ENCODE peak calls at places on chromosomes 13 and 19, in nine cellular contexts. U is GM23338, C is breast epithelium, J is transverse colon, X is HL-60, M is K562, S is H1, Y is GM12878, T is SK-N-SH. K is an unnamed sample.

GRCh38 chr13:23185542-23185941 is 4.8 kb downstream of the SGCG start:
- DNase-seq in S (no peak), J (no peak), Y (no peak), U (no peak), T (no peak), M (no peak), X (no peak), C (no peak), K (no peak)

GRCh38 chr19:48678201-48678600 is 5.4 kb upstream of the NTN5 start:
- DNase-seq in J (peak; percentile 73), C (no peak), M (peak; percentile 79), Y (no peak), T (no peak), U (no peak), X (no peak), S (no peak), K (no peak)

GRCh38 chr13:59452189-59452588 is 711.5 kb downstream of the DIAPH3 start:
- DNase-seq in X (peak; percentile 20), S (no peak), U (no peak), Y (no peak), J (no peak), T (no peak), C (no peak), M (no peak), K (no peak)

GRCh38 chr19:58268344-58268743 is 10.4 kb upstream of the ZNF8 start:
- DNase-seq in U (no peak), J (no peak), T (no peak), S (no peak), Y (no peak), X (no peak), M (no peak), C (no peak), K (no peak)

GRCh38 chr19:30662211-30662861 is 290.2 kb downstream of the ZNF536 start:
- DNase-seq in U (no peak), J (no peak), Y (no peak), M (no peak), T (no peak), S (no peak), X (no peak), C (no peak), K (no peak)

GRCh38 chr13:110236831-110237261 is 70.1 kb downstream of the COL4A1 start:
- DNase-seq in S (no peak), C (no peak), Y (no peak), J (no peak), U (no peak), T (no peak), X (no peak), M (no peak), K (no peak)

GRCh38 chr13:40940841-40941240 is 78.3 kb downstream of the ELF1 start:
- DNase-seq in T (no peak), U (no peak), S (no peak), Y (no peak), C (no peak), J (no peak), M (no peak), X (no peak), K (no peak)

GRCh38 chr13:66200555-66200954 is 1029.6 kb downstream of the PCDH9 start:
- DNase-seq in Y (no peak), X (no peak), C (no peak), M (no peak), U (no peak), T (no peak), S (no peak), J (no peak), K (no peak)

GRCh38 chr19:58519087-58519354 is 589 bp downstream of the ZBTB45 start:
- DNase-seq in S (no peak), U (peak; percentile 92), T (peak; percentile 88), J (peak; percentile 70), C (peak; percentile 53), Y (no peak), X (peak; percentile 51), M (peak; percentile 81), K (no peak)

GRCh38 chr19:39341720-39342604 is at the start of gene SAMD4B:
- DNase-seq in S (peak; percentile 94), T (peak; percentile 99), C (peak; percentile 98), M (peak; percentile 98), J (peak; percentile 99), U (peak; percentile 98), Y (peak; percentile 87), X (peak; percentile 96), K (peak; percentile 65)

GRCh38 chr19:45976180-45976579 is 2.5 kb upstream of the NOVA2 start:
- DNase-seq in U (peak; percentile 75), X (no peak), Y (no peak), S (no peak), J (no peak), C (no peak), T (no peak), M (no peak), K (no peak)

GRCh38 chr19:43534811-43535761 is 2.1 kb downstream of the ZNF575 start:
- DNase-seq in Y (no peak), S (peak; percentile 76), T (peak; percentile 60), C (peak; percentile 60), J (peak; percentile 64), U (peak; percentile 95), M (peak; percentile 40), X (no peak), K (no peak)

GRCh38 chr13:94345374-94346195 is 133.9 kb downstream of the DCT start:
- DNase-seq in T (peak; percentile 51), S (no peak), C (no peak), Y (no peak), X (no peak), J (no peak), M (no peak), U (no peak), K (peak; percentile 71)

GRCh38 chr13:33743438-33744368 is 74.2 kb upstream of the RFC3 start:
- DNase-seq in T (no peak), M (no peak), J (no peak), Y (peak; percentile 80), C (no peak), U (no peak), X (peak; percentile 56), S (no peak), K (no peak)

GRCh38 chr19:2648099-2648498 is 54.4 kb downstream of the GNG7 start:
- DNase-seq in S (no peak), X (no peak), C (no peak), Y (no peak), U (no peak), M (no peak), T (no peak), J (no peak), K (no peak)

GRCh38 chr19:2650515-2650914 is 52.0 kb downstream of the GNG7 start:
- DNase-seq in Y (no peak), M (no peak), T (no peak), X (no peak), U (no peak), J (no peak), S (no peak), C (no peak), K (no peak)

GRCh38 chr19:2645816-2646215 is 56.7 kb downstream of the GNG7 start:
- DNase-seq in S (no peak), C (no peak), M (no peak), Y (no peak), X (no peak), J (no peak), U (no peak), T (no peak), K (no peak)

GRCh38 chr19:2646866-2647535 is 55.5 kb downstream of the GNG7 start:
- DNase-seq in M (no peak), C (no peak), S (no peak), T (no peak), Y (no peak), J (no peak), X (no peak), U (no peak), K (no peak)

GRCh38 chr19:2648528-2648937 is 54.0 kb downstream of the GNG7 start:
- DNase-seq in T (peak; percentile 93), S (peak; percentile 43), J (peak; percentile 86), C (peak; percentile 75), M (peak; percentile 84), Y (peak; percentile 56), X (no peak), U (peak; percentile 86), K (peak; percentile 37)
- TF ChIP-seq POLR2AphosphoS5 in T (no peak), S (no peak), J (no peak), C (peak; percentile 41), M (no peak), Y (no peak), X (no peak), U (no peak), K (no peak)

DNA sequence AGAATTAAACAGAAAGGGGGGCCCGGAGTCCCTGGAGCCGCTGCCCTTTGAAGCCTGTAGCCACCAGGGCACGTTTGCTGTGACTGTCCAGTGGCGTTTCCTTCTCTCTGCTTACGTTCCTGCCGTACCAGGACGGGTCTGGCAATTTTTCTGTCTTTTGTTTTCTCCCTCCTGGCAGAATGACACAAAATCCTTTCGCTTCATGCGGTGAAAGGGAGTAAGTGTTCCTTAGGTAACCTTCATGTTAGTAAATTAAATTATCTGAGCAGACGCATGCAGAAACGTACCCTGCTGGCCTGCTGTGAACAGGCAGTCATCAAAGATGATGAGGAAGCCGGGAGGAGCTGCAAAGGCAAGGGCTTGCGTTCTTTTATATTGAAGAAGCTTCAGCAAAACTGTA is 299.3 kb upstream of the ARGLU1 start:
- DNase-seq in X (no peak), U (peak; percentile 16), T (peak; percentile 19), M (no peak), S (no peak), Y (no peak), J (no peak), C (no peak), K (no peak)
- H3K4me3 ChIP-seq in X (no peak overlapping the region), U (no peak overlapping the region), T (no peak overlapping the region), M (no peak overlapping the region), S (no peak overlapping the region), Y (no peak overlapping the region), J (no peak overlapping the region), C (peak overlapping the region; percentile 21), K (no peak overlapping the region)

DNA sequence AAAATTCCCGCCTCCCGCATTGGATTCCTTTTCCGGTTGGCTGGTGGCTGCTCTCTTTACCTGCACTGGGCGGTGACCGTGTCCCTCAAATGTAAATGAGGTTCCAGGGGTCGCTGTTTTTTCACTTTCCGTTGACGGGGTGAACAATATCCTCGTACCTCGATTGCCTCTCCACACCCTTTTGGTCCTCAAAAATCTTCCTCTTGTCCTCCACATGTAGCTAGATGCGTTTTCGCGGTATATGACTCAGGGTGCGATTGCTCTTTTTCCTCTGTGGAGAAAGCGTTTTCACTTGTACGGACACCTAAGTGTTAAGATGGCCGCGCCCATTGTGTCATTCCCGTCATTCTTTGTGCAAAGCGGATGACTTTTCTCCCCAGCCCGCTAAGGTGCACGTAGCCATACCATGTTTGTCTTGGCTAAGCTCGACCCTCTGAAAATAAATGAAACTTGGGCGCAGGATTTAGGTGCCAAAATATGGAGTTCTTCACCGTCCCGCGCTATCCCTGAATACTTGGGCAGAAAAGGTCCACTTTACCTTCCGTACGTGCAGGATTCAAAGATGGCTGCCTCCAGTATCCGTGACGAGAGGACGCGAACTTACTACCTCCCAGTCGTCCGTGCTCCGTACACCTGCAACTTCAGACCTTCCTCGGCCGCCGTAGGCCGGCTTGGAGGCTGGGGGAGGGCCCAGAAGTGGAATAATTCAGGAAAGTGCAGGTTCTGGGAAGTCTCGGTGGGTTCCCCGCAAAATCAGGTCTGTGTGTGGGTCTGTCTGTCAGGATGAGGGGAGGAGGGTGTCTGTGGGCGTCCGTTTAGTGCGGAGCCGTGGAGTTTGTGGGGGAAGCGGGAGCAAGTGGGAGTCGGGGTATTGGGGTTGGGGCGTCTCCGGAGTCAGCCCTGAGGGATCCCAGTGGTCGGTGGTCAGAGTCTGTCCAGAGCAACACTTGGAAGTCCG is at the start of gene ZNF613:
- DNase-seq in X (peak; percentile 91), C (peak; percentile 78), Y (peak; percentile 89), J (peak; percentile 91), U (peak; percentile 99), S (peak; percentile 80), M (peak; percentile 90), T (peak; percentile 82), K (peak; percentile 92)
- TF ChIP-seq POLR2AphosphoS5 in X (no peak), C (peak; percentile 68), Y (no peak), J (peak; percentile 45), U (peak; percentile 45), S (no peak), M (no peak), T (peak; percentile 75), K (peak; percentile 80)

GRCh38 chr19:17225051-17225450 is 975 bp upstream of the OCEL1 start:
- DNase-seq in C (no peak), Y (no peak), U (no peak), J (no peak), X (no peak), M (no peak), T (no peak), S (no peak), K (no peak)
- H3K4me3 ChIP-seq in C (no peak overlapping the region), Y (no peak overlapping the region), U (no peak overlapping the region), J (no peak overlapping the region), X (no peak overlapping the region), M (no peak overlapping the region), T (no peak overlapping the region), S (no peak overlapping the region), K (no peak overlapping the region)